ENCODE peak calls at places on chromosomes 4 and X, in seven cellular contexts. S is ovary, R is psoas muscle, C is hepatocyte, L is lower lobe of right lung, H is lung, G is heart left ventricle. X is an unnamed sample. For H3K27me3 and H3K4me1, the result is how much of the 10 kb centered on the place peaks cover.

GRCh38 chrX:3713225-3713936 is at the start of gene PRKX:
- DNase-seq in S (peak), H (peak), R (peak), L (peak), C (peak), G (peak), X (peak)

GRCh38 chrX:54994099-54994498 is at the start of gene PFKFB1:
- DNase-seq in R (no peak), C (no peak), S (no peak), G (no peak), L (no peak), H (no peak), X (no peak)

GRCh38 chrX:18210470-18210869 is 10.2 kb downstream of the BEND2 start:
- DNase-seq in H (no peak), L (no peak), C (no peak), R (no peak), G (no peak), S (no peak), X (no peak)

GRCh38 chrX:133726211-133726630 is 259.2 kb downstream of the GPC3 start:
- DNase-seq in L (no peak), C (peak), G (no peak), H (no peak), R (no peak), S (no peak), X (no peak)

GRCh38 chr4:123250843-123251242 is 145.8 kb upstream of the SPRY1 start:
- DNase-seq in G (peak), S (peak), H (peak), R (no peak), L (no peak), C (peak), X (peak)

GRCh38 chrX:685120-686032 is 54.8 kb downstream of the SHOX start:
- DNase-seq in H (no peak), S (no peak), G (no peak), C (no peak), R (no peak), L (no peak), X (no peak)

GRCh38 chr4:180134116-180134866 is 2108.9 kb upstream of the TENM3 start:
- DNase-seq in L (no peak), R (peak), C (peak), G (no peak), H (no peak), S (no peak), X (no peak)

GRCh38 chrX:45718676-45719075 is 518.0 kb upstream of the DIPK2B start:
- DNase-seq in G (no peak), S (no peak), L (no peak), H (no peak), R (no peak), C (no peak), X (no peak)

GRCh38 chrX:149937881-149938426 is 337 bp downstream of the EOLA2 start:
- DNase-seq in R (peak), S (peak), C (peak), G (no peak), L (peak), H (no peak), X (peak)

GRCh38 chr4:1309261-1310010 is 19.7 kb downstream of the MAEA start:
- DNase-seq in H (peak), S (peak), G (peak), R (peak), C (peak), L (peak), X (peak)

GRCh38 chr4:13907255-13907751 is 279.8 kb upstream of the BOD1L1 start:
- DNase-seq in S (no peak), R (no peak), H (no peak), C (peak), L (no peak), G (no peak), X (no peak)

GRCh38 chrX:93538575-93538974 is 134.8 kb downstream of the NAP1L3 start:
- DNase-seq in L (no peak), G (no peak), H (no peak), R (no peak), S (no peak), C (no peak), X (no peak)

GRCh38 chr4:141962486-141962885 is 326.1 kb downstream of the IL15 start:
- DNase-seq in S (no peak), L (no peak), H (no peak), G (no peak), R (no peak), C (no peak), X (no peak)

GRCh38 chrX:28022371-28022770 is 41.1 kb upstream of the DCAF8L1 start:
- DNase-seq in H (no peak), S (no peak), G (no peak), L (no peak), R (no peak), C (no peak), X (no peak)

GRCh38 chr4:40990899-40991265 is 223.5 kb downstream of the APBB2 start:
- DNase-seq in S (no peak), G (no peak), L (no peak), H (no peak), R (no peak), C (no peak), X (no peak)

GRCh38 chr4:138177278-138177968 is 64.7 kb downstream of the SLC7A11 start:
- DNase-seq in R (no peak), G (no peak), H (no peak), C (no peak), L (no peak), S (no peak), X (no peak)

GRCh38 chrX:35122756-35123155 is 180.2 kb downstream of the FAM47B start:
- DNase-seq in S (no peak), L (no peak), R (no peak), G (no peak), C (no peak), H (no peak), X (no peak)

GRCh38 chrX:65706041-65706828 is 38.8 kb downstream of the MSN start:
- DNase-seq in C (no peak), L (no peak), S (no peak), G (peak), H (peak), R (peak), X (peak)

GRCh38 chr4:184348311-184349233 is 125.8 kb downstream of the IRF2 start:
- DNase-seq in G (no peak), L (no peak), R (no peak), H (peak), C (peak), S (peak), X (peak)

GRCh38 chrX:153944800-153945150 is 332 bp upstream of the RENBP start:
- DNase-seq in G (no peak), C (no peak), L (no peak), H (no peak), S (no peak), R (no peak), X (no peak)
- H3K4me3 ChIP-seq in G (no peak), C (no peak), L (peak), H (no peak), S (no peak), R (peak), X (peak)

DNA sequence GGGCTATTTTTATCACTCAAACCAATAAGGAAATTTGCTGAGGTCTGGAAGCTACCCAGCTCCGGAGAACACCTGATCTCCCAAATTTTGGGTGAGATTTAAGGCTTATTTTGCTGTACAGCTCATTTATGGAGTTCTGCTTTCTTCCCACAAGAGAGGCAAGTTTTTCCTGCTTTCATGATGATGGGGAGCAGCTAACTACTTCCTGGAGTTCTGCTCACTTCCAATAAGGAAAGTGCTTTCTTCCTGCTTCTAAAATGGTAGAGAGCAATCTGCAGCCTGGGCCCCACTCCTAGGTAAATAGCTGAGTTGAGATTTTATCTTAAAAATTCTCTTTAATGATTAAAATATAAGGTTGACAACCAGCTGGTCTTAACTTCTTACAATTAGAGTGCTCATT is 606.0 kb upstream of the HTR2C start:
- DNase-seq in L (no peak), G (no peak), C (no peak), H (no peak), R (no peak), S (no peak), X (no peak)
- H3K27me3 ChIP-seq in L (under half), G (under half), C (under half), H (under half), R (under half), S (under half), X (under half)

GRCh38 chr4:85477538-85477937 is 2.6 kb downstream of the ARHGAP24 start:
- DNase-seq in L (no peak), G (no peak), H (no peak), C (no peak), R (no peak), S (no peak), X (no peak)

GRCh38 chr4:85474818-85475630 is at the start of gene ARHGAP24:
- DNase-seq in H (peak), G (peak), S (peak), C (peak), R (peak), L (peak), X (peak)

GRCh38 chr4:85482000-85482738 is 7.2 kb downstream of the ARHGAP24 start:
- DNase-seq in C (no peak), L (no peak), G (no peak), H (no peak), S (no peak), R (no peak), X (no peak)

GRCh38 chr4:85475631-85476233 is 782 bp downstream of the ARHGAP24 start:
- DNase-seq in G (peak), H (no peak), R (peak), S (peak), L (peak), C (peak), X (peak)

GRCh38 chr4:85478576-85478975 is 3.6 kb downstream of the ARHGAP24 start:
- DNase-seq in L (no peak), H (no peak), G (no peak), R (no peak), S (no peak), C (no peak), X (no peak)
- H3K4me1 ChIP-seq in L (under half), H (under half), G (under half), R (under half), S (under half), C (under half), X (under half)

GRCh38 chr4:121829511-121829910 is 5.8 kb upstream of the CCNA2 start:
- DNase-seq in H (no peak), G (no peak), S (no peak), L (no peak), C (no peak), R (no peak), X (no peak)
- H3K4me3 ChIP-seq in H (no peak), G (no peak), S (no peak), L (no peak), C (no peak), R (no peak), X (no peak)

GRCh38 chrX:110086162-110086915 is 83.4 kb downstream of the TMEM164 start:
- DNase-seq in L (no peak), S (no peak), G (no peak), H (no peak), R (no peak), C (no peak), X (no peak)
- H3K27me3 ChIP-seq in L (under half), S (under half), G (under half), H (under half), R (under half), C (under half), X (under half)

DNA sequence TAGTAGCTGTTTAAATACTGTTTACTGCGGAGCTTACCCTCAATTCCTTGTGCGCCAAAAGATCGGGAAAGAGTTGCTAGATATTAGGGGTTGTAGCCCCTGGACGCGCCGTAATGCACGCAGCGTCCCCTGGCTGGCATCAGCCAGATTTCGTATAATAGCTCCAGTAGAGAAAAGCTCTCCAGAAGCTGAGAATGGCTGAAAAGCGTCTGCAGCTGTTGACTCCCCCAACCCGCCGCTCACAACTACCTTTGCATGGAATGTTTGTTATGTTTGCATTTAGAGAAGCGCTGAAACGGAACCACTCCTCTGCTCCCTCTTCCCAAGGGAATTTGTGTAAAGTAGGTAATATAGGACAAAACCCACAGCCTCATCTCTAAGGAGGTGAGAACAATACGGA is 3.7 kb downstream of the DOCK11 start:
- DNase-seq in L (no peak), H (no peak), R (no peak), G (no peak), S (no peak), C (peak), X (no peak)
- H3K4me1 ChIP-seq in L (under half), H (under half), R (under half), G (under half), S (under half), C (under half), X (under half)

DNA sequence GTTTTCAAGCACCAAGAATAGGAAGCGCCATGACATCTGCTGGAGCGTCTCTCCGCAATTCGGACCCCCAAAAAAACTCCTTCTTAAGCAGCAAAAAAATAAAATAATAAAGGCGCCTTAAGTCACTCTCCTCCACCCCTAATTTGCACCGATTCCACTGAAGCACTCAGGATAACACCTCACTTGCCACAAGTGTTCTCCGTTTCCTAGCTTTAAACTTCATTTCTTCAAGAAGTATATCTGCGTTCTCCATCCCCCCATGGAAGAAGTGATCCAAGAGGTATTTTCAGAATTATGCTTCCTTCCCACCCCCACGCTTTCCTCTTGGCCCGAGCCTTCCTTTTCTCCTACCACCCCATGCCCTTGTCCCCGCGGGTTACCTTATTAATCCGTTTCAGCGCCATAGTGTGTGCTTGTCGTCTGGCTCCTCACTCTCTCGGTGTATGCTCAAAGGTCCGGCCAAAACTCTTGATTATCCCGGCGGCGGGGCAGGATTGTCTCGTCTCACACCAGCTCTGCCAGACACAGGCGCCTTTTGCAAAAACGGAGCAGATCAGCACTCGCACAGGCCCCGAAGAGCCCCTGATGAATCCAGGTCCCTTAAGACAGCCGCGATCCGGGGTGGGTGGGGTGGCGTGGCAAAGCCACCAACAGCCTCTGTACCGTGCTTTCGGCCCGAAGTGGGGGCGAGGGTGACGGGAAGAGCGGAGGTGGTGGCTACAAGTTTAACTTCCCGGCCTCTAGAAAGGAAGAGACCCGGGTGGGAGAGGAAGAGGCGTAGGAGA is 1.1 kb downstream of the UBE2D3 start:
- DNase-seq in C (no peak), R (no peak), L (no peak), G (no peak), S (no peak), H (no peak), X (no peak)
- H3K4me3 ChIP-seq in C (peak), R (peak), L (peak), G (peak), S (peak), H (peak), X (peak)

DNA sequence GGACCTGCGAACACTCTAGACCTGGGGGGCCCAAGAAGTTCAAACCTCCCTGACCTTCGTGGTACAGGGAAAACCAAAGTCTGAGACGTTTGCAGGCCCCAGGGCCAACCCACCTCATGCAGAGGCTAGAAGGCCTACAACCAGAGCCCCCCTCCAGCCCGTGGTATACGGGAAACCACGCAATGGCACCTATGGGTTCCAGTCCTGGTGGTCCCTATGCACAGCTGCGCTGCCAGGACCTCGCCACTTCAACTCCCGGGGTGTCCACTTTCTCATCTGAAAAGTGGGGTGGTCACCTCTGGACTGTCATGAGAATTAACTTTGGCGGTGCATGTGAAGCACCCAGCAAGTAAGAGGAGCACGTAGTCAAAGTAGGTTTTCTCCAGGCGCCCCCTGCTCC is 8.4 kb upstream of the MSX1 start:
- DNase-seq in S (no peak), G (no peak), R (no peak), L (no peak), H (no peak), C (no peak), X (no peak)
- H3K27me3 ChIP-seq in S (under half), G (half or more), R (under half), L (half or more), H (under half), C (under half), X (half or more)

GRCh38 chrX:107729558-107730297 is 45.9 kb downstream of the TSC22D3 start:
- DNase-seq in G (peak), L (no peak), S (peak), H (no peak), C (peak), R (peak), X (peak)
- H3K4me1 ChIP-seq in G (under half), L (half or more), S (under half), H (under half), C (half or more), R (half or more), X (under half)

X was measured in heart right ventricle.